ENCODE peak calls at places on chromosomes 11 and 22, in five cellular contexts. E, Y, K, X and N are unnamed samples.

GRCh38 chr22:20566420-20567260 is 59.2 kb downstream of the MED15 start:
- DNase-seq in X (no peak), K (no peak), E (peak), Y (no peak), N (peak)

GRCh38 chr11:61891331-61892084 is at the start of gene FADS3:
- DNase-seq in Y (peak), E (peak), X (peak), K (peak), N (peak)

GRCh38 chr11:119144825-119145476 is 3.9 kb upstream of the ABCG4 start:
- DNase-seq in X (no peak), K (peak), Y (peak), E (no peak), N (peak)

GRCh38 chr11:17786824-17787525 is 52.4 kb downstream of the KCNC1 start:
- DNase-seq in K (no peak), Y (no peak), X (no peak), E (no peak), N (peak)

GRCh38 chr11:120333801-120334200 is 2.4 kb upstream of the ARHGEF12 start:
- DNase-seq in E (no peak), Y (no peak), K (no peak), X (no peak), N (no peak)

GRCh38 chr22:28051787-28052356 is 132.8 kb upstream of the PITPNB start:
- DNase-seq in Y (no peak), K (peak), X (no peak), E (no peak), N (peak)

GRCh38 chr22:32310777-32311176 is 46.9 kb upstream of the RFPL3 start:
- DNase-seq in K (no peak), Y (no peak), E (no peak), X (no peak), N (no peak)

GRCh38 chr22:20238567-20239062 is 29.5 kb downstream of the RTN4R start:
- DNase-seq in K (peak), Y (peak), E (peak), X (peak), N (peak)

GRCh38 chr11:104625246-104625645 is 273.0 kb downstream of the CASP12 start:
- DNase-seq in E (no peak), K (peak), Y (no peak), X (no peak), N (no peak)

GRCh38 chr22:23533328-23533762 is 46.7 kb downstream of the IGLL1 start:
- DNase-seq in E (no peak), X (peak), Y (no peak), K (peak), N (no peak)

GRCh38 chr11:130581631-130582030 is 133.2 kb downstream of the ADAMTS15 start:
- DNase-seq in E (no peak), X (no peak), K (no peak), Y (no peak), N (peak)

GRCh38 chr11:19561011-19561410 is 151.6 kb upstream of the NAV2 start:
- DNase-seq in E (no peak), Y (no peak), K (peak), X (no peak), N (peak)

GRCh38 chr11:93767018-93767417 is 17.1 kb upstream of the MED17 start:
- DNase-seq in X (no peak), Y (no peak), K (no peak), E (no peak), N (no peak)

GRCh38 chr11:11421509-11421908 is 68.5 kb upstream of the CSNK2A3 start:
- DNase-seq in E (no peak), X (no peak), K (no peak), Y (no peak), N (no peak)

GRCh38 chr11:67295846-67296245 is 6.7 kb downstream of the ANKRD13D start:
- DNase-seq in E (no peak), Y (no peak), X (no peak), K (no peak), N (no peak)

GRCh38 chr22:25742918-25743708 is 1.1 kb downstream of the MYO18B start:
- DNase-seq in E (no peak), K (no peak), X (no peak), Y (no peak), N (peak)

GRCh38 chr22:23803001-23803819 is 16.4 kb downstream of the SMARCB1 start:
- DNase-seq in K (no peak), E (no peak), X (no peak), Y (no peak), N (no peak)

GRCh38 chr11:57049749-57050148 is 61.0 kb downstream of the OR5AK2 start:
- DNase-seq in X (no peak), Y (no peak), E (no peak), K (no peak), N (no peak)

GRCh38 chr22:38901111-38901641 is 29.2 kb upstream of the CBX6 start:
- DNase-seq in Y (no peak), X (no peak), E (no peak), K (no peak), N (no peak)

GRCh38 chr22:49408102-49408836 is 419.4 kb downstream of the BRD1 start:
- DNase-seq in X (peak), K (no peak), Y (no peak), E (no peak), N (no peak)

GRCh38 chr11:13955971-13956421 is 6.5 kb upstream of the SPON1 start:
- DNase-seq in Y (no peak), E (peak), K (peak), X (peak), N (peak)

GRCh38 chr11:14904745-14905103 is 12.7 kb upstream of the CYP2R1 start:
- DNase-seq in X (peak), Y (peak), K (peak), E (peak), N (no peak)

GRCh38 chr11:121063728-121064127 is 37.3 kb upstream of the TECTA start:
- DNase-seq in E (no peak), Y (no peak), K (peak), X (no peak), N (no peak)

GRCh38 chr22:17796695-17797094 is 22.4 kb upstream of the BID start:
- DNase-seq in Y (no peak), E (no peak), K (no peak), X (no peak), N (no peak)

GRCh38 chr11:8268530-8269461 is 5.1 kb upstream of the LMO1 start:
- DNase-seq in K (no peak), Y (no peak), E (no peak), X (no peak), N (no peak)

GRCh38 chr11:122258446-122258994 is 142.5 kb upstream of the BLID start:
- DNase-seq in E (no peak), X (no peak), Y (no peak), K (no peak), N (peak)

GRCh38 chr11:46242961-46243795 is 34.3 kb upstream of the CREB3L1 start:
- DNase-seq in X (peak), Y (peak), K (peak), E (peak), N (peak)

GRCh38 chr22:42811510-42811909 is 45.6 kb downstream of the ARFGAP3 start:
- DNase-seq in X (no peak), K (no peak), E (no peak), Y (no peak), N (no peak)

GRCh38 chr11:95229199-95230053 is 1.6 kb downstream of the SESN3 start:
- DNase-seq in K (peak), X (no peak), E (no peak), Y (no peak), N (no peak)

GRCh38 chr22:26624788-26625187 is 3.0 kb downstream of the CRYBA4 start:
- DNase-seq in E (no peak), Y (no peak), X (no peak), K (no peak), N (no peak)

GRCh38 chr11:196786-197731 is 4.2 kb downstream of the SCGB1C1 start:
- DNase-seq in X (peak), Y (no peak), E (no peak), K (no peak), N (no peak)

GRCh38 chr11:6694229-6694535 is 11.0 kb upstream of the MRPL17 start:
- DNase-seq in K (no peak), E (no peak), X (no peak), Y (no peak), N (no peak)

GRCh38 chr22:31248138-31248745 is 36.1 kb downstream of the LIMK2 start:
- DNase-seq in Y (no peak), E (peak), X (peak), K (peak), N (peak)

GRCh38 chr11:94544832-94545640 is 1.3 kb downstream of the FUT4 start:
- DNase-seq in X (no peak), Y (no peak), K (peak), E (no peak), N (no peak)

GRCh38 chr11:61467609-61468401 is 37.9 kb downstream of the SDHAF2 start:
- DNase-seq in E (no peak), K (no peak), X (no peak), Y (no peak), N (no peak)

GRCh38 chr22:40597541-40598453 is 38.7 kb downstream of the MRTFA start:
- DNase-seq in E (no peak), X (no peak), K (no peak), Y (no peak), N (no peak)

GRCh38 chr11:7251836-7252682 is at the start of gene SYT9:
- DNase-seq in E (no peak), X (no peak), K (peak), Y (peak), N (peak)

GRCh38 chr22:46779651-46780050 is 17.2 kb downstream of the TBC1D22A start:
- DNase-seq in Y (no peak), X (no peak), E (no peak), K (no peak), N (no peak)

GRCh38 chr11:18367431-18367830 is 26.9 kb upstream of the LDHA start:
- DNase-seq in K (no peak), E (no peak), X (no peak), Y (no peak), N (peak)

GRCh38 chr11:125236072-125236825 is 71.7 kb downstream of the PKNOX2 start:
- DNase-seq in K (no peak), Y (no peak), X (no peak), E (no peak), N (no peak)